ENCODE peak calls at places on chromosomes 2 and 18, in ten cellular contexts. One of them, this sample, is unnamed.

GRCh38 chr18:54679318-54680149 is 88.5 kb downstream of the DYNAP start:
- DNase-seq in cardiac fibroblast: peak
- DNase-seq in PC-3: peak
- DNase-seq in progenitor cell of endocrine pancreas: no peak
- DNase-seq in AG04450: peak
- DNase-seq in activated CD4-positive, alpha-beta T cell treated with anti-CD3 and anti-CD28 coated beads, Interleukin-2, amount 50 U/mL, for 48 hours: no peak
- DNase-seq in MM.1S: peak
- DNase-seq in left lung: no peak
- DNase-seq in cardiac muscle cell: peak
- DNase-seq in LoVo: peak
- DNase-seq in this sample: no peak

GRCh38 chr18:8011906-8012305 is 444.8 kb downstream of the PTPRM start:
- DNase-seq in cardiac fibroblast: no peak
- DNase-seq in PC-3: no peak
- DNase-seq in progenitor cell of endocrine pancreas: no peak
- DNase-seq in AG04450: no peak
- DNase-seq in activated CD4-positive, alpha-beta T cell treated with anti-CD3 and anti-CD28 coated beads, Interleukin-2, amount 50 U/mL, for 48 hours: no peak
- DNase-seq in MM.1S: no peak
- DNase-seq in left lung: no peak
- DNase-seq in cardiac muscle cell: no peak
- DNase-seq in LoVo: no peak
- DNase-seq in this sample: no peak

GRCh38 chr18:57022716-57023115 is 124.2 kb upstream of the BOD1L2 start:
- DNase-seq in cardiac fibroblast: no peak
- DNase-seq in PC-3: no peak
- DNase-seq in progenitor cell of endocrine pancreas: no peak
- DNase-seq in AG04450: no peak
- DNase-seq in activated CD4-positive, alpha-beta T cell treated with anti-CD3 and anti-CD28 coated beads, Interleukin-2, amount 50 U/mL, for 48 hours: no peak
- DNase-seq in MM.1S: no peak
- DNase-seq in left lung: no peak
- DNase-seq in cardiac muscle cell: no peak
- DNase-seq in LoVo: no peak
- DNase-seq in this sample: no peak

GRCh38 chr2:98664323-98664722 is 55.9 kb downstream of the UNC50 start:
- DNase-seq in cardiac fibroblast: peak
- DNase-seq in PC-3: peak
- DNase-seq in progenitor cell of endocrine pancreas: no peak
- DNase-seq in AG04450: no peak
- DNase-seq in activated CD4-positive, alpha-beta T cell treated with anti-CD3 and anti-CD28 coated beads, Interleukin-2, amount 50 U/mL, for 48 hours: no peak
- DNase-seq in MM.1S: no peak
- DNase-seq in left lung: no peak
- DNase-seq in cardiac muscle cell: no peak
- DNase-seq in LoVo: peak
- DNase-seq in this sample: no peak

GRCh38 chr2:54457326-54458023 is 1.3 kb downstream of the SPTBN1 start:
- DNase-seq in cardiac fibroblast: no peak
- DNase-seq in PC-3: peak
- DNase-seq in progenitor cell of endocrine pancreas: peak
- DNase-seq in AG04450: no peak
- DNase-seq in activated CD4-positive, alpha-beta T cell treated with anti-CD3 and anti-CD28 coated beads, Interleukin-2, amount 50 U/mL, for 48 hours: peak
- DNase-seq in MM.1S: peak
- DNase-seq in left lung: peak
- DNase-seq in cardiac muscle cell: no peak
- DNase-seq in LoVo: peak
- DNase-seq in this sample: peak

GRCh38 chr2:26735883-26736588 is 28.0 kb upstream of the SLC35F6 start:
- DNase-seq in cardiac fibroblast: no peak
- DNase-seq in PC-3: no peak
- DNase-seq in progenitor cell of endocrine pancreas: no peak
- DNase-seq in AG04450: no peak
- DNase-seq in activated CD4-positive, alpha-beta T cell treated with anti-CD3 and anti-CD28 coated beads, Interleukin-2, amount 50 U/mL, for 48 hours: no peak
- DNase-seq in MM.1S: no peak
- DNase-seq in left lung: no peak
- DNase-seq in cardiac muscle cell: no peak
- DNase-seq in LoVo: no peak
- DNase-seq in this sample: no peak

GRCh38 chr2:16014041-16014787 is 73.9 kb downstream of the MYCN start:
- DNase-seq in cardiac fibroblast: no peak
- DNase-seq in PC-3: no peak
- DNase-seq in progenitor cell of endocrine pancreas: no peak
- DNase-seq in AG04450: no peak
- DNase-seq in activated CD4-positive, alpha-beta T cell treated with anti-CD3 and anti-CD28 coated beads, Interleukin-2, amount 50 U/mL, for 48 hours: no peak
- DNase-seq in MM.1S: peak
- DNase-seq in left lung: no peak
- DNase-seq in cardiac muscle cell: no peak
- DNase-seq in LoVo: no peak
- DNase-seq in this sample: no peak

GRCh38 chr2:208354964-208355381 is 51.6 kb upstream of the PTH2R start:
- DNase-seq in cardiac fibroblast: no peak
- DNase-seq in PC-3: no peak
- DNase-seq in progenitor cell of endocrine pancreas: no peak
- DNase-seq in AG04450: no peak
- DNase-seq in activated CD4-positive, alpha-beta T cell treated with anti-CD3 and anti-CD28 coated beads, Interleukin-2, amount 50 U/mL, for 48 hours: no peak
- DNase-seq in MM.1S: no peak
- DNase-seq in left lung: no peak
- DNase-seq in cardiac muscle cell: no peak
- DNase-seq in LoVo: no peak
- DNase-seq in this sample: no peak

GRCh38 chr2:32991091-32991845 is 44.5 kb downstream of the LTBP1 start:
- DNase-seq in cardiac fibroblast: no peak
- DNase-seq in PC-3: no peak
- DNase-seq in progenitor cell of endocrine pancreas: no peak
- DNase-seq in AG04450: no peak
- DNase-seq in activated CD4-positive, alpha-beta T cell treated with anti-CD3 and anti-CD28 coated beads, Interleukin-2, amount 50 U/mL, for 48 hours: no peak
- DNase-seq in MM.1S: no peak
- DNase-seq in left lung: no peak
- DNase-seq in cardiac muscle cell: no peak
- DNase-seq in LoVo: no peak
- DNase-seq in this sample: no peak

GRCh38 chr2:86138736-86139625 is 32.9 kb downstream of the PTCD3 start:
- DNase-seq in cardiac fibroblast: no peak
- DNase-seq in PC-3: no peak
- DNase-seq in progenitor cell of endocrine pancreas: no peak
- DNase-seq in AG04450: no peak
- DNase-seq in activated CD4-positive, alpha-beta T cell treated with anti-CD3 and anti-CD28 coated beads, Interleukin-2, amount 50 U/mL, for 48 hours: peak
- DNase-seq in MM.1S: peak
- DNase-seq in left lung: no peak
- DNase-seq in cardiac muscle cell: no peak
- DNase-seq in LoVo: no peak
- DNase-seq in this sample: no peak

GRCh38 chr2:151357359-151357758 is at the start of gene TNFAIP6:
- DNase-seq in cardiac fibroblast: peak
- DNase-seq in PC-3: peak
- DNase-seq in progenitor cell of endocrine pancreas: no peak
- DNase-seq in AG04450: peak
- DNase-seq in activated CD4-positive, alpha-beta T cell treated with anti-CD3 and anti-CD28 coated beads, Interleukin-2, amount 50 U/mL, for 48 hours: no peak
- DNase-seq in MM.1S: no peak
- DNase-seq in left lung: no peak
- DNase-seq in cardiac muscle cell: peak
- DNase-seq in LoVo: no peak
- DNase-seq in this sample: no peak

GRCh38 chr18:22173928-22174301 is 4.5 kb downstream of the GATA6 start:
- DNase-seq in cardiac fibroblast: no peak
- DNase-seq in PC-3: no peak
- DNase-seq in progenitor cell of endocrine pancreas: no peak
- DNase-seq in AG04450: no peak
- DNase-seq in activated CD4-positive, alpha-beta T cell treated with anti-CD3 and anti-CD28 coated beads, Interleukin-2, amount 50 U/mL, for 48 hours: no peak
- DNase-seq in MM.1S: no peak
- DNase-seq in left lung: no peak
- DNase-seq in cardiac muscle cell: peak
- DNase-seq in LoVo: no peak
- DNase-seq in this sample: no peak

GRCh38 chr2:128095201-128095600 is 4.2 kb downstream of the UGGT1 start:
- DNase-seq in cardiac fibroblast: no peak
- DNase-seq in PC-3: no peak
- DNase-seq in progenitor cell of endocrine pancreas: no peak
- DNase-seq in AG04450: no peak
- DNase-seq in activated CD4-positive, alpha-beta T cell treated with anti-CD3 and anti-CD28 coated beads, Interleukin-2, amount 50 U/mL, for 48 hours: no peak
- DNase-seq in MM.1S: no peak
- DNase-seq in left lung: no peak
- DNase-seq in cardiac muscle cell: no peak
- DNase-seq in LoVo: no peak
- DNase-seq in this sample: no peak

GRCh38 chr18:57447154-57447621 is 12.0 kb downstream of the ONECUT2 start:
- DNase-seq in cardiac fibroblast: peak
- DNase-seq in PC-3: no peak
- DNase-seq in progenitor cell of endocrine pancreas: peak
- DNase-seq in AG04450: no peak
- DNase-seq in activated CD4-positive, alpha-beta T cell treated with anti-CD3 and anti-CD28 coated beads, Interleukin-2, amount 50 U/mL, for 48 hours: no peak
- DNase-seq in MM.1S: peak
- DNase-seq in left lung: no peak
- DNase-seq in cardiac muscle cell: peak
- DNase-seq in LoVo: no peak
- DNase-seq in this sample: no peak

This sample was measured in lower lobe of right lung.